ENCODE peak calls at places on chromosomes 11 and 22, in ten cellular contexts. One of them, this sample, is unnamed.

GRCh38 chr11:119320593-119321524 is 3.9 kb upstream of the MCAM start:
- DNase-seq in tibial artery: peak; percentile 92
- DNase-seq in sigmoid colon: peak; percentile 92
- DNase-seq in H1: no peak
- DNase-seq in fibroblast of lung: peak; percentile 74
- DNase-seq in heart left ventricle: peak; percentile 82
- DNase-seq in brain microvascular endothelial cell: peak; percentile 36
- DNase-seq in GM23338: peak; percentile 77
- DNase-seq in kidney: peak; percentile 87
- DNase-seq in Peyer's patch: peak; percentile 67
- DNase-seq in this sample: peak; percentile 79

GRCh38 chr11:8484251-8484650 is 109.8 kb downstream of the STK33 start:
- DNase-seq in H1: no peak
- DNase-seq in brain microvascular endothelial cell: no peak
- DNase-seq in Peyer's patch: no peak
- DNase-seq in sigmoid colon: no peak
- DNase-seq in GM23338: no peak
- DNase-seq in fibroblast of lung: no peak
- DNase-seq in kidney: no peak
- DNase-seq in heart left ventricle: no peak
- DNase-seq in tibial artery: no peak
- DNase-seq in this sample: no peak

GRCh38 chr22:39234867-39235687 is 9.7 kb downstream of the PDGFB start:
- DNase-seq in tibial artery: no peak
- DNase-seq in Peyer's patch: no peak
- DNase-seq in fibroblast of lung: no peak
- DNase-seq in heart left ventricle: peak; percentile 82
- DNase-seq in brain microvascular endothelial cell: no peak
- DNase-seq in kidney: peak; percentile 93
- DNase-seq in GM23338: no peak
- DNase-seq in H1: no peak
- DNase-seq in sigmoid colon: no peak
- DNase-seq in this sample: no peak

GRCh38 chr11:1238767-1239595 is 16.1 kb downstream of the MUC5B start:
- DNase-seq in kidney: no peak
- DNase-seq in sigmoid colon: no peak
- DNase-seq in brain microvascular endothelial cell: no peak
- DNase-seq in GM23338: peak; percentile 74
- DNase-seq in heart left ventricle: no peak
- DNase-seq in H1: no peak
- DNase-seq in Peyer's patch: no peak
- DNase-seq in fibroblast of lung: no peak
- DNase-seq in tibial artery: no peak
- DNase-seq in this sample: no peak

GRCh38 chr11:35798423-35798822 is 135.8 kb downstream of the TRIM44 start:
- DNase-seq in GM23338: no peak
- DNase-seq in kidney: no peak
- DNase-seq in fibroblast of lung: peak; percentile 29
- DNase-seq in H1: no peak
- DNase-seq in heart left ventricle: no peak
- DNase-seq in tibial artery: no peak
- DNase-seq in sigmoid colon: no peak
- DNase-seq in Peyer's patch: no peak
- DNase-seq in brain microvascular endothelial cell: no peak
- DNase-seq in this sample: no peak

GRCh38 chr11:1034456-1035295 is 1.8 kb downstream of the MUC6 start:
- DNase-seq in Peyer's patch: no peak
- DNase-seq in fibroblast of lung: no peak
- DNase-seq in brain microvascular endothelial cell: no peak
- DNase-seq in GM23338: no peak
- DNase-seq in kidney: no peak
- DNase-seq in H1: no peak
- DNase-seq in sigmoid colon: no peak
- DNase-seq in heart left ventricle: no peak
- DNase-seq in tibial artery: no peak
- DNase-seq in this sample: no peak

GRCh38 chr11:110795124-110795624 is 82.9 kb upstream of the ARHGAP20 start:
- DNase-seq in sigmoid colon: no peak
- DNase-seq in kidney: no peak
- DNase-seq in fibroblast of lung: no peak
- DNase-seq in brain microvascular endothelial cell: no peak
- DNase-seq in heart left ventricle: no peak
- DNase-seq in GM23338: no peak
- DNase-seq in Peyer's patch: no peak
- DNase-seq in H1: no peak
- DNase-seq in tibial artery: no peak
- DNase-seq in this sample: no peak

GRCh38 chr11:76652989-76653673 is 17.4 kb downstream of the LRRC32 start:
- DNase-seq in Peyer's patch: no peak
- DNase-seq in kidney: peak; percentile 70
- DNase-seq in GM23338: no peak
- DNase-seq in fibroblast of lung: no peak
- DNase-seq in tibial artery: peak; percentile 68
- DNase-seq in sigmoid colon: peak; percentile 60
- DNase-seq in brain microvascular endothelial cell: no peak
- DNase-seq in heart left ventricle: no peak
- DNase-seq in H1: no peak
- DNase-seq in this sample: no peak

GRCh38 chr11:119491753-119492455 is 68.9 kb upstream of the THY1 start:
- DNase-seq in fibroblast of lung: peak; percentile 18
- DNase-seq in sigmoid colon: no peak
- DNase-seq in tibial artery: no peak
- DNase-seq in brain microvascular endothelial cell: peak; percentile 26
- DNase-seq in heart left ventricle: no peak
- DNase-seq in H1: no peak
- DNase-seq in GM23338: peak; percentile 62
- DNase-seq in Peyer's patch: no peak
- DNase-seq in kidney: peak; percentile 11
- DNase-seq in this sample: peak; percentile 29

GRCh38 chr22:46432164-46433068 is 96.9 kb downstream of the TRMU start:
- DNase-seq in fibroblast of lung: no peak
- DNase-seq in sigmoid colon: no peak
- DNase-seq in heart left ventricle: no peak
- DNase-seq in H1: no peak
- DNase-seq in tibial artery: no peak
- DNase-seq in kidney: peak; percentile 65
- DNase-seq in GM23338: no peak
- DNase-seq in brain microvascular endothelial cell: no peak
- DNase-seq in Peyer's patch: peak; percentile 68
- DNase-seq in this sample: no peak

GRCh38 chr11:127610787-127611186 is 610.2 kb upstream of the KIRREL3 start:
- DNase-seq in H1: no peak
- DNase-seq in brain microvascular endothelial cell: no peak
- DNase-seq in fibroblast of lung: no peak
- DNase-seq in tibial artery: no peak
- DNase-seq in heart left ventricle: no peak
- DNase-seq in Peyer's patch: no peak
- DNase-seq in sigmoid colon: no peak
- DNase-seq in GM23338: no peak
- DNase-seq in kidney: no peak
- DNase-seq in this sample: peak; percentile 39

GRCh38 chr22:42991010-42991651 is 23.8 kb downstream of the PACSIN2 start:
- DNase-seq in sigmoid colon: peak; percentile 52
- DNase-seq in brain microvascular endothelial cell: peak; percentile 81
- DNase-seq in GM23338: no peak
- DNase-seq in kidney: no peak
- DNase-seq in tibial artery: peak; percentile 58
- DNase-seq in H1: no peak
- DNase-seq in Peyer's patch: no peak
- DNase-seq in fibroblast of lung: peak; percentile 93
- DNase-seq in heart left ventricle: no peak
- DNase-seq in this sample: peak; percentile 57

GRCh38 chr22:36377022-36377631 is 10.6 kb downstream of the MYH9 start:
- DNase-seq in fibroblast of lung: no peak
- DNase-seq in Peyer's patch: peak; percentile 68
- DNase-seq in kidney: no peak
- DNase-seq in GM23338: no peak
- DNase-seq in brain microvascular endothelial cell: no peak
- DNase-seq in tibial artery: no peak
- DNase-seq in sigmoid colon: no peak
- DNase-seq in heart left ventricle: no peak
- DNase-seq in H1: no peak
- DNase-seq in this sample: no peak

GRCh38 chr22:36586250-36586649 is 57.3 kb upstream of the EIF3D start:
- DNase-seq in GM23338: no peak
- DNase-seq in heart left ventricle: no peak
- DNase-seq in Peyer's patch: no peak
- DNase-seq in kidney: no peak
- DNase-seq in sigmoid colon: no peak
- DNase-seq in tibial artery: no peak
- DNase-seq in brain microvascular endothelial cell: no peak
- DNase-seq in fibroblast of lung: no peak
- DNase-seq in H1: no peak
- DNase-seq in this sample: no peak

GRCh38 chr11:76592025-76592914 is 78.3 kb downstream of the LRRC32 start:
- DNase-seq in heart left ventricle: no peak
- DNase-seq in GM23338: no peak
- DNase-seq in tibial artery: no peak
- DNase-seq in brain microvascular endothelial cell: no peak
- DNase-seq in H1: no peak
- DNase-seq in kidney: no peak
- DNase-seq in sigmoid colon: no peak
- DNase-seq in fibroblast of lung: no peak
- DNase-seq in Peyer's patch: no peak
- DNase-seq in this sample: no peak

DNA sequence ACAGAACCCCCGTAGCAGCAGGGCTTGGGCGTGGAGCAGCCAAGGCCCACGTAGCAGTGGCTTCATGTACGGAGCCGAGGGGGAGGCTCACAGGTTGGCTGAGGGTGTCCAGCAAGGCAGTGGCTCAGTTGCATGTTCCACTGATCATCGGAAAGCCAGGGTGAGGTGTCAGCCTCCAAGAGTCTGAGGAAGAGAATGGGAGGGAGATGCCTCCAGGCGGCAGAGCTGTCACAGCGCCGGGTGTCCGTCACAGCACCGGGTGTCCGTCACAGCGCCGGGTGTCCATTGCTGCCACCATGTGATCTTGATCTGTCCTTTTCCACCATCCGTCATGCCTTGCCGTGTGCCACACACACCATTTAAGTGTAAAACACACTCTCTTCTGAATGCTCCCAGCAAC is 315.1 kb downstream of the CTTN start:
- DNase-seq in tibial artery: no peak
- DNase-seq in kidney: peak; percentile 54
- DNase-seq in sigmoid colon: no peak
- DNase-seq in heart left ventricle: no peak
- DNase-seq in GM23338: no peak
- DNase-seq in H1: no peak
- DNase-seq in brain microvascular endothelial cell: no peak
- DNase-seq in fibroblast of lung: no peak
- DNase-seq in Peyer's patch: no peak
- DNase-seq in this sample: no peak
- TF ChIP-seq CTCF in tibial artery: no peak
- TF ChIP-seq CTCF in kidney: no peak
- TF ChIP-seq CTCF in sigmoid colon: no peak
- TF ChIP-seq CTCF in heart left ventricle: no peak
- TF ChIP-seq CTCF in GM23338: no peak
- TF ChIP-seq CTCF in H1: no peak
- TF ChIP-seq CTCF in brain microvascular endothelial cell: no peak
- TF ChIP-seq CTCF in fibroblast of lung: no peak
- TF ChIP-seq CTCF in Peyer's patch: no peak
- TF ChIP-seq CTCF in this sample: no peak

GRCh38 chr11:105046898-105047579 is 1.9 kb upstream of the CARD16 start:
- DNase-seq in heart left ventricle: no peak
- DNase-seq in kidney: no peak
- DNase-seq in sigmoid colon: peak; percentile 74
- DNase-seq in H1: no peak
- DNase-seq in tibial artery: no peak
- DNase-seq in fibroblast of lung: peak; percentile 99
- DNase-seq in brain microvascular endothelial cell: peak; percentile 94
- DNase-seq in GM23338: peak; percentile 11
- DNase-seq in Peyer's patch: no peak
- DNase-seq in this sample: peak; percentile 87
- H3K4me3 ChIP-seq in heart left ventricle: no peak overlapping the region
- H3K4me3 ChIP-seq in kidney: no peak overlapping the region
- H3K4me3 ChIP-seq in sigmoid colon: no peak overlapping the region
- H3K4me3 ChIP-seq in H1: no peak overlapping the region
- H3K4me3 ChIP-seq in tibial artery: no peak overlapping the region
- H3K4me3 ChIP-seq in fibroblast of lung: no peak overlapping the region
- H3K4me3 ChIP-seq in brain microvascular endothelial cell: no peak overlapping the region
- H3K4me3 ChIP-seq in GM23338: no peak overlapping the region
- H3K4me3 ChIP-seq in Peyer's patch: no peak overlapping the region
- H3K4me3 ChIP-seq in this sample: no peak overlapping the region

DNA sequence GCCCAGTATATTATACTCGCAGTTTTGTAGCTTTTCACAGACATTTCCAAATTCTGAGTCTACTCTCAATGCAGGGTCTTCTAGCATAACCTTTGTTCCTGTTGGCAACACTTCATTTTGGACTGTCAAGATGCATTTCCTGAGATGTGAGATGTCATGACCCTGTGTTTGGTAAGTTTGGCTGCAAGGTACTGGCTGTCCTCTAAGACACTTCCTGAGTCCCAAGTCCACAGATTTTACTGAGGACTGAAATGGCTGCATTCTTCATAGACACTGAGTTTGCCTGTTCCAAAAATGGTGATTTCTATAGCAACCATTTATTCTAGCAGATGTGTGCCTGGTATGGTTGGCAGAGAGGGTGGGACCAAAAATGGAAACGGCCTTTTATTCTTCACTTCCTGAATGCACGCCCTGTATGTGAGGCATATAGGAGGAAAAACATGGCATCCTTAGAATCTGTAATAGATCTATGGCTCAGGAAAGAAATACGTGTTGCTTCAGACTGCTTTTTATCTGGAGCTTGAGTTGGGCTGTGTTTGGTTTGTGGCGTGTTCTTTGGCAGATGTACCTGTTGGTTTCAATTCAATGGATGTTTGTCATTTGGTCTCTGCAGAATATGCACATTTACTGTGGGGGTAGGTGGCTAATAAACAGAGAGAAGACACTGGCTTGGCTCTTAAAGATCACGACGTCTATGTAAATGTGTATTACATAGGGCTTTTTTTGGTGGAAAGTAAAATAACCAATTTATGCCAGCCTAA is 62.4 kb downstream of the ZBTB16 start:
- DNase-seq in sigmoid colon: peak; percentile 59
- DNase-seq in brain microvascular endothelial cell: no peak
- DNase-seq in H1: no peak
- DNase-seq in heart left ventricle: no peak
- DNase-seq in tibial artery: no peak
- DNase-seq in Peyer's patch: no peak
- DNase-seq in fibroblast of lung: no peak
- DNase-seq in kidney: no peak
- DNase-seq in GM23338: no peak
- DNase-seq in this sample: no peak
- H3K27ac ChIP-seq in sigmoid colon: peak overlapping the region; percentile 44
- H3K27ac ChIP-seq in brain microvascular endothelial cell: no peak overlapping the region
- H3K27ac ChIP-seq in H1: no peak overlapping the region
- H3K27ac ChIP-seq in heart left ventricle: peak overlapping the region; percentile 15
- H3K27ac ChIP-seq in tibial artery: peak overlapping the region; percentile 30
- H3K27ac ChIP-seq in Peyer's patch: no peak overlapping the region
- H3K27ac ChIP-seq in fibroblast of lung: no peak overlapping the region
- H3K27ac ChIP-seq in kidney: peak overlapping the region; percentile 69
- H3K27ac ChIP-seq in GM23338: no peak overlapping the region
- H3K27ac ChIP-seq in this sample: no peak overlapping the region

DNA sequence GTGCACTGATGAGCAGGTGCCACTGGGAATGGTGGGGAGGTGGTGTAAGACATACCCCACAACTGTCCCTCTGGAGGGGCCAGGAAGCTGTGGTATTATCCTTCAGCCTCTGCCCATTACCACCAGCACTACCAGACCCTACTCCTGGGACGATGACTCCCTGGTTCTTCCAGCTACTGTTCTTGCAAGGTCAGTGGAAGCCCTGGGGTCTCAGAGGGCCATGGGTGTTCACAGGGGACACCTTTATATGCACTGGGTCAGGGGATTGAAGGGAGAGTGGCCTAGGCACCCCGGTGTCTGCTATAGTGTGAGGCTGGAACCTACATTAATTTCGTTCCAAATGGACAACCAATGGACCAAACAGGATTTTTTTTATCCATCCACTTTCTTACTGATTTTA is 102.1 kb downstream of the RPS6KA4 start:
- DNase-seq in H1: no peak
- DNase-seq in Peyer's patch: no peak
- DNase-seq in brain microvascular endothelial cell: no peak
- DNase-seq in heart left ventricle: no peak
- DNase-seq in GM23338: no peak
- DNase-seq in kidney: no peak
- DNase-seq in fibroblast of lung: no peak
- DNase-seq in sigmoid colon: peak; percentile 32
- DNase-seq in tibial artery: peak; percentile 11
- DNase-seq in this sample: no peak
- TF ChIP-seq CTCF in H1: no peak
- TF ChIP-seq CTCF in Peyer's patch: no peak
- TF ChIP-seq CTCF in brain microvascular endothelial cell: no peak
- TF ChIP-seq CTCF in heart left ventricle: no peak
- TF ChIP-seq CTCF in GM23338: no peak
- TF ChIP-seq CTCF in kidney: no peak
- TF ChIP-seq CTCF in fibroblast of lung: no peak
- TF ChIP-seq CTCF in sigmoid colon: no peak
- TF ChIP-seq CTCF in tibial artery: no peak
- TF ChIP-seq CTCF in this sample: no peak